ENCODE peak calls at places on chromosomes 6 and 20, in seven cellular contexts. S, K, F, L, H, J and D are unnamed samples.
A peak's percentile ranks its signal among the peaks of the same experiment; 100 is the strongest.

GRCh38 chr6:37867756-37868446 is 48.4 kb downstream of the ZFAND3 start:
- DNase-seq in K (no peak), L (no peak), S (no peak), F (no peak), J (no peak), H (no peak), D (no peak)

GRCh38 chr6:109493865-109494264 is 10.8 kb upstream of the ZBTB24 start:
- DNase-seq in H (no peak), L (no peak), K (no peak), J (no peak), S (no peak), F (no peak), D (no peak)

GRCh38 chr20:38129248-38129865 is 35.7 kb downstream of the TGM2 start:
- DNase-seq in S (no peak), J (no peak), K (no peak), F (no peak), H (no peak), L (no peak), D (peak; percentile 67)

GRCh38 chr20:41425180-41425884 is 58.7 kb upstream of the EMILIN3 start:
- DNase-seq in F (no peak), K (no peak), S (no peak), J (no peak), L (no peak), H (no peak), D (no peak)

GRCh38 chr20:46031701-46032254 is 2.8 kb downstream of the SLC12A5 start:
- DNase-seq in H (no peak), K (no peak), L (no peak), F (no peak), J (no peak), S (no peak), D (no peak)

GRCh38 chr6:48449002-48449401 is 338.0 kb upstream of the PTCHD4 start:
- DNase-seq in J (no peak), L (no peak), H (no peak), K (no peak), S (no peak), F (no peak), D (no peak)

GRCh38 chr6:1864496-1864895 is 254.8 kb downstream of the FOXC1 start:
- DNase-seq in L (no peak), F (no peak), S (no peak), J (no peak), H (no peak), K (no peak), D (no peak)

GRCh38 chr6:135946674-135947073 is 95.2 kb downstream of the PDE7B start:
- DNase-seq in H (no peak), S (no peak), L (no peak), K (no peak), J (no peak), F (no peak), D (no peak)

GRCh38 chr6:43971776-43972126 is 155.5 kb downstream of the MRPL14 start:
- DNase-seq in J (no peak), F (no peak), S (no peak), H (no peak), K (no peak), L (no peak), D (no peak)

GRCh38 chr6:137731960-137732616 is 135.0 kb upstream of the TNFAIP3 start:
- DNase-seq in H (peak; percentile 32), F (no peak), S (no peak), L (no peak), J (no peak), K (no peak), D (no peak)

GRCh38 chr6:3037578-3038365 is 30.5 kb upstream of the RIPK1 start:
- DNase-seq in L (peak; percentile 35), F (no peak), S (no peak), H (no peak), J (no peak), K (no peak), D (no peak)

GRCh38 chr6:157239148-157239547 is 84.2 kb downstream of the TMEM242 start:
- DNase-seq in L (no peak), K (no peak), F (no peak), H (no peak), S (no peak), J (no peak), D (no peak)

GRCh38 chr6:158040051-158040803 is 58.6 kb downstream of the SYNJ2 start:
- DNase-seq in K (peak; percentile 97), J (no peak), L (no peak), S (no peak), F (no peak), H (peak; percentile 84), D (peak; percentile 82)

GRCh38 chr6:35089216-35089934 is 51.8 kb downstream of the TCP11 start:
- DNase-seq in J (no peak), K (no peak), H (peak; percentile 3), S (peak; percentile 45), F (no peak), L (no peak), D (peak; percentile 69)

GRCh38 chr20:38883081-38883980 is 42.9 kb upstream of the FAM83D start:
- DNase-seq in H (no peak), F (no peak), K (no peak), S (peak; percentile 39), L (peak; percentile 30), J (no peak), D (no peak)

GRCh38 chr20:32040142-32040953 is 11.7 kb upstream of the HCK start:
- DNase-seq in S (no peak), H (no peak), F (no peak), J (no peak), K (no peak), L (no peak), D (no peak)

GRCh38 chr6:3471711-3472110 is 14.9 kb upstream of the SLC22A23 start:
- DNase-seq in L (no peak), H (no peak), J (no peak), S (no peak), F (no peak), K (no peak), D (no peak)

GRCh38 chr6:43724914-43725642 is 37.5 kb upstream of the MRPS18A start:
- DNase-seq in L (peak; percentile 42), J (peak; percentile 60), H (peak; percentile 83), S (peak; percentile 87), F (no peak), K (peak; percentile 63), D (peak; percentile 85)

GRCh38 chr6:87918461-87918941 is 129.1 kb upstream of the SPACA1 start:
- DNase-seq in L (no peak), S (no peak), F (no peak), J (no peak), K (no peak), H (no peak), D (no peak)

GRCh38 chr6:3403244-3404154 is 53.4 kb downstream of the SLC22A23 start:
- DNase-seq in J (no peak), S (peak; percentile 78), H (peak; percentile 84), L (no peak), F (no peak), K (no peak), D (peak; percentile 40)

GRCh38 chr6:25835442-25836283 is 3.8 kb upstream of the SLC17A1 start:
- DNase-seq in H (peak; percentile 71), K (no peak), S (no peak), F (no peak), J (no peak), L (peak; percentile 14), D (no peak)

GRCh38 chr6:43736211-43736786 is 33.7 kb upstream of the VEGFA start:
- DNase-seq in F (no peak), H (no peak), L (no peak), S (no peak), K (no peak), J (no peak), D (no peak)

GRCh38 chr6:3326981-3327380 is 68.2 kb downstream of the PSMG4 start:
- DNase-seq in K (no peak), S (no peak), J (no peak), F (no peak), L (no peak), H (no peak), D (peak; percentile 71)

DNA sequence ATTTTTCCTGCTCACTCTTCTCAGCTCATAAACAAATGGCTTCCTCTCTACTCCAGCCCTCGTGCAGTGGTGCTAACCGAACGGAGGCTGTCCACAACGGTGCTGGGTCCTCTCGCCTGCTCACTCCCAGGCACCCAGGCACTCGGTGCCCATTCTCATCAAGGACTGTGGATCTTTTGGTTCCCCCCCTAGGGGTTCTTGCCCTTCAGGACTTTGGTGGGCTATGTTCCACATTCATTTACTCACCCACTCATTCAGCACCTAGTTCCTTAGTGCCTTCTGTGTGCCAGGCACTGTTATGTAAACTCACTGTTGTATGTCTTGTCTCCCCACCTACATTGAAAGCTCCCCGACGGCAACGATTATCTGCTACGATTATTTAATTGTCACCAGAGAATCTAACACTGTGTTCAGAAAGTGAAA is 113.8 kb downstream of the FYN start:
- DNase-seq in K (no peak), S (no peak), H (no peak), F (no peak), J (peak; percentile 38), L (no peak), D (no peak)
- H3K27ac ChIP-seq in K (peak overlapping the region; percentile 81), S (peak overlapping the region; percentile 76), H (peak overlapping the region; percentile 69), F (peak overlapping the region; percentile 70), J (peak overlapping the region; percentile 86), L (peak overlapping the region; percentile 49), D (peak overlapping the region; percentile 49)

DNA sequence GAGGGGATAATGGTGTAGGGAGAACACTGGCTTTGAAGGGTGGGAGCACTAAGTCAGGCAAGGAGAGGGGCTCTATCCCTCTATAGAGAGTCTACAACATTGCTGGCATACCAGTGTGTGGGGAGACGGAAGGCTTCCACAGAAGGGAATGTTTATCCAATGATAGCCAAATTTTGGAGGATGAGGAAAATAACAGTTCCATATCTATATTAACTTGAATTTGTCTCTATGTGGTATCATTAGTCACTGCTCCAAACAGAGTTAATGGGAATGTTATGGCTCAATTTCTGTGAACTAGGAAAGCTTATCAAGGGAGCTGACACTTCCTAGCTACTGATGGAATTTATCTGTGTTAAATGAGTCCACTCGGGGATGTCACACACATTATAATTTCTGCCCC is 208.9 kb upstream of the PHACTR1 start:
- DNase-seq in H (no peak), L (no peak), J (no peak), F (no peak), K (no peak), S (no peak), D (no peak)
- TF ChIP-seq CTCF in H (no peak), L (no peak), J (no peak), F (no peak), K (no peak), S (no peak), D (no peak)

DNA sequence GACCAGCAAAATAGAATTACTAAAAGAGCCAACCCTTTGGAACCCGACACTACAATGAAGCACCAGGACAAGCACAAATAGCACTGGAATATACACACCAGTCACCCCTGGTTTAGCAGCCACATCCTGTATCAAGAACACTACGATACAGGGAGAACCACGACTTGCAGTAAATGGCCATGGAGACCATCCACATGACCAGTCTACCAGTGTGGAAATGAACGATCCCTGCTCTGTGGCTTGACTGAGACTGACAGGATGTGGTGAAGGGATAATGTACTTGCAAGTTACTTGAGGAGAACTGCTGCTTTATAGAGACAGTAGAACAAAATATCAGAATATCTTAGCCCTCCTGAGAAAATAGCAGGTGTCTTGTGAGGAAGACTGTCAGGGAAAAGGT is 169.6 kb downstream of the COL9A1 start:
- DNase-seq in K (no peak), L (no peak), S (no peak), H (no peak), F (no peak), J (no peak), D (no peak)
- H3K4me3 ChIP-seq in K (no peak overlapping the region), L (no peak overlapping the region), S (no peak overlapping the region), H (no peak overlapping the region), F (no peak overlapping the region), J (no peak overlapping the region), D (no peak overlapping the region)

DNA sequence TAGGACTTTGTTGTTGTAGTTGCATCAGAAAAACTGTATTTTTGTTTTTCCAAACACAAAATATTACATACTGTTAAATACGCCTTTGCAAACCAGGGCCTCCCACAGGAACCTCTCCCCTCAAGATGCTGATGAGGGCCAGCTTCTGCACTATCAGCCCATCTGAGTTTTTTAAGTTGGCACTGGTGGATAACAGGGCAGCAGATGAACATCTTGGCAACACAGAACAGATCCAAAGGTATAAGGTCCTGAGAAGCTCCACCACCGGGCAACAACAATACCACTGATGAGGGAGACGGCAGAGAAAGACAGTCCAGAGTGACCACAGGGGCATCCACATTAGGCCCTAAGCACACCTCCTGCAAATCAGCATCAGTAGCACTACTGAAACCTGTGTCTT is 177.7 kb downstream of the DLL1 start:
- DNase-seq in L (no peak), H (no peak), F (no peak), J (no peak), S (no peak), K (no peak), D (peak; percentile 7)
- H3K27ac ChIP-seq in L (no peak overlapping the region), H (no peak overlapping the region), F (no peak overlapping the region), J (no peak overlapping the region), S (no peak overlapping the region), K (no peak overlapping the region), D (no peak overlapping the region)